ENCODE peak calls at places on chromosomes 13 and 19, in four cellular contexts. X is mammary epithelial cell, Z is HAP-1, K is small intestine. F is an unnamed sample. For H3K36me3, the result is how much of the 10 kb centered on the place peaks cover.

GRCh38 chr13:75829874-75830273 is 193.7 kb downstream of the LMO7 start:
- DNase-seq in K (no peak), Z (no peak), X (no peak), F (no peak)

GRCh38 chr13:110711778-110712070 is 1.8 kb upstream of the ING1 start:
- DNase-seq in Z (no peak), X (no peak), K (peak), F (no peak)

GRCh38 chr19:5718579-5719273 is 1.2 kb downstream of the LONP1 start:
- DNase-seq in Z (peak), K (no peak), X (peak), F (no peak)

GRCh38 chr13:27860743-27861142 is 59.1 kb upstream of the PDX1 start:
- DNase-seq in Z (no peak), X (no peak), K (no peak), F (no peak)

GRCh38 chr19:6270076-6270745 is 9.6 kb downstream of the MLLT1 start:
- DNase-seq in X (no peak), Z (no peak), K (no peak), F (no peak)

GRCh38 chr13:31923134-31923763 is 108.3 kb upstream of the FRY start:
- DNase-seq in Z (no peak), K (no peak), X (no peak), F (no peak)

GRCh38 chr13:99313941-99314340 is 6.7 kb upstream of the GPR183 start:
- DNase-seq in X (no peak), K (no peak), Z (no peak), F (no peak)

GRCh38 chr13:93698016-93698613 is 471.5 kb downstream of the GPC6 start:
- DNase-seq in X (no peak), Z (no peak), K (no peak), F (no peak)

GRCh38 chr13:32164622-32165268 is 133.2 kb downstream of the FRY start:
- DNase-seq in K (peak), X (no peak), Z (peak), F (peak)

DNA sequence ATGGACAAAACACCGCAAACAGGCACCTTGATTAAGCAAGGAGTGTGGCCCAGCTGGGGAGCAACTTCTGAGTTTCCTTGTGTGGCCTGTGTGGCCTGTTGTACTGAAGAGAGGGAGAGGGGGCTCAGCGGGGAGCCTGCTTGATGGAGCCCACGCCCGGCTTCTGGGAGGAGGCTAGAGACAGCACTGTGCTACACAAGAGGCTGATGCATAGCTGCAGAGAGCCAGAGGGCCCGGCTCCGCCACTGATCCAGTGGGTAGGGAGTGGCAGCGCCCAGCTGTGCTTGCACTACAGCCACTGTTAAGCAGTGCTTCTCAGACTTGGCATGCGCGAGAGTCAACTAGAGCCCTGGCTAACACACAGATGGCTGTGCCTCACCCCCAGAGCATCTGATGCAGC is 19.0 kb downstream of the LYL1 start:
- DNase-seq in X (no peak), K (no peak), Z (no peak), F (no peak)
- H3K36me3 ChIP-seq in X (under half), K (under half), Z (under half), F (under half)

GRCh38 chr13:64527561-64527960 is 2702.6 kb downstream of the PCDH9 start:
- DNase-seq in Z (no peak), X (peak), K (no peak), F (no peak)
- H3K36me3 ChIP-seq in Z (under half), X (under half), K (under half), F (under half)

DNA sequence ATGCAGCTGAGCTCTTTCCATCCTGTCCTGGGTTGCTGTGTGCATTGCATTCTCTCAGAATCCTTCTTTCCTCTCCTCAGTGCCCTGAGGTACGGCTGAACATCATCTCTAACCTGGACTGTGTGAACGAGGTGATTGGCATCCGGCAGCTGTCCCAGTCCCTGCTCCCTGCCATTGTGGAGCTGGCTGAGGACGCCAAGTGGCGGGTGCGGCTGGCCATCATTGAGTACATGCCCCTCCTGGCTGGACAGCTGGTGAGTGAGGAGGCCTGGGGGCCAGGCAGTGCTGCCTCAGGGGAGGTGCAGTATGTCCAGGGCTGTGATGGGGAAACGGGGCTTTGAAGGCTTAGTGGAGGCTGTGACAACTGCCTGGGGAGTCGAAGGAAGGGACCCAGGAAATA is 29.8 kb downstream of the PPP2R1A start:
- DNase-seq in K (no peak), X (no peak), Z (no peak), F (no peak)
- H3K36me3 ChIP-seq in K (under half), X (half or more), Z (half or more), F (half or more)

GRCh38 chr19:1027953-1028902 is 1.8 kb downstream of the CNN2 start:
- DNase-seq in K (peak), X (peak), Z (peak), F (peak)

GRCh38 chr19:1037553-1038115 is 2.3 kb upstream of the ABCA7 start:
- DNase-seq in X (no peak), Z (no peak), K (no peak), F (no peak)

GRCh38 chr19:1027020-1027952 is 878 bp downstream of the CNN2 start:
- DNase-seq in X (peak), Z (no peak), K (no peak), F (peak)

GRCh38 chr19:1035998-1036621 is 3.8 kb upstream of the ABCA7 start:
- DNase-seq in X (no peak), Z (no peak), K (no peak), F (no peak)

DNA sequence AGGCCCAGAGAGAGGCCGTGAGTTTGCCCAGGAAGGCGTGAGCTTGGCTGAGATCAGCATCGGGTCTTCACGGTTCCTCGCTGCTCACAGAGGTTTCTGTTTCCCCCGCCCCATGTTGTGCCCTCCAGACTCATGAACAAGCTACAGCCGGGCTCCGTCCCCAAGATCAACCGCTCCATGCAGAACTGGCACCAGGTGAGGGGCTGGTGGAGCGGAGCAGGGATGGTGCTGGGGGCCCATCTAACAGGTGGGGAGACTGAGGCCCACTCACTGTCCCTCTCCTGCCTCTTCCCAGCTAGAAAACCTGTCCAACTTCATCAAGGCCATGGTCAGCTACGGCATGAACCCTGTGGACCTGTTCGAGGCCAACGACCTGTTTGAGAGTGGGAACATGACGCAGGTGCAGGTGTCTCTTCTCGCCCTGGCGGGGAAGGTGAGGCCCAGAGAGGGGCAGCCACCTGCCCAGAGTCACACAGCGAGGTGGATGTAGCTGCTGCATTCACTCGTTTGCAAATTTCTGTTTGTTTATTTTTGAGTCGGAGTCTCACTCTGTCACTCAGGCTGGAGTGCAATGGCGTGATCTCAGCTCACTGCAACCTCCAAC is 6.0 kb downstream of the CNN2 start:
- DNase-seq in Z (no peak), K (no peak), X (no peak), F (no peak)
- H3K36me3 ChIP-seq in Z (under half), K (under half), X (under half), F (under half)

F was measured in CD4-positive, CD25-positive, alpha-beta regulatory T cell.